ENCODE peak calls at places on chromosome 21, in five cellular contexts. One of them, this sample, is unnamed.
A peak's percentile ranks its signal among the peaks of the same experiment; 100 is the strongest.

GRCh38 chr21:16124397-16125130 is 394.8 kb downstream of the USP25 start:
- DNase-seq in spleen: no peak
- DNase-seq in activated CD8-positive, alpha-beta memory T cell treated with anti-CD3 and anti-CD28 coated beads, Interleukin-2, amount 50 U/mL, for 48 hours: no peak
- DNase-seq in activated CD4-positive, CD25-positive, alpha-beta regulatory T cell: no peak
- DNase-seq in fibroblast of the aortic adventitia: peak; percentile 94
- DNase-seq in this sample: no peak

GRCh38 chr21:34337741-34338140 is 26.1 kb upstream of the KCNE2 start:
- DNase-seq in fibroblast of the aortic adventitia: no peak
- DNase-seq in activated CD8-positive, alpha-beta memory T cell treated with anti-CD3 and anti-CD28 coated beads, Interleukin-2, amount 50 U/mL, for 48 hours: no peak
- DNase-seq in activated CD4-positive, CD25-positive, alpha-beta regulatory T cell: no peak
- DNase-seq in spleen: no peak
- DNase-seq in this sample: no peak

GRCh38 chr21:29233611-29234540 is 64.8 kb upstream of the BACH1 start:
- DNase-seq in spleen: no peak
- DNase-seq in fibroblast of the aortic adventitia: no peak
- DNase-seq in activated CD8-positive, alpha-beta memory T cell treated with anti-CD3 and anti-CD28 coated beads, Interleukin-2, amount 50 U/mL, for 48 hours: no peak
- DNase-seq in activated CD4-positive, CD25-positive, alpha-beta regulatory T cell: no peak
- DNase-seq in this sample: no peak

GRCh38 chr21:36990508-36991205 is 15.8 kb upstream of the RIPPLY3 start:
- DNase-seq in activated CD4-positive, CD25-positive, alpha-beta regulatory T cell: no peak
- DNase-seq in spleen: no peak
- DNase-seq in fibroblast of the aortic adventitia: no peak
- DNase-seq in activated CD8-positive, alpha-beta memory T cell treated with anti-CD3 and anti-CD28 coated beads, Interleukin-2, amount 50 U/mL, for 48 hours: no peak
- DNase-seq in this sample: no peak

GRCh38 chr21:45010860-45011259 is 63.5 kb upstream of the ADARB1 start:
- DNase-seq in spleen: peak; percentile 46
- DNase-seq in activated CD4-positive, CD25-positive, alpha-beta regulatory T cell: no peak
- DNase-seq in fibroblast of the aortic adventitia: no peak
- DNase-seq in activated CD8-positive, alpha-beta memory T cell treated with anti-CD3 and anti-CD28 coated beads, Interleukin-2, amount 50 U/mL, for 48 hours: no peak
- DNase-seq in this sample: no peak

GRCh38 chr21:45308211-45309068 is 20.7 kb upstream of the POFUT2 start:
- DNase-seq in fibroblast of the aortic adventitia: peak; percentile 58
- DNase-seq in spleen: peak; percentile 74
- DNase-seq in activated CD8-positive, alpha-beta memory T cell treated with anti-CD3 and anti-CD28 coated beads, Interleukin-2, amount 50 U/mL, for 48 hours: no peak
- DNase-seq in activated CD4-positive, CD25-positive, alpha-beta regulatory T cell: no peak
- DNase-seq in this sample: no peak

GRCh38 chr21:25133939-25134338 is 473.3 kb downstream of the MRPL39 start:
- DNase-seq in activated CD4-positive, CD25-positive, alpha-beta regulatory T cell: no peak
- DNase-seq in spleen: no peak
- DNase-seq in fibroblast of the aortic adventitia: no peak
- DNase-seq in activated CD8-positive, alpha-beta memory T cell treated with anti-CD3 and anti-CD28 coated beads, Interleukin-2, amount 50 U/mL, for 48 hours: no peak
- DNase-seq in this sample: no peak

GRCh38 chr21:29394051-29394450 is 95.3 kb downstream of the BACH1 start:
- DNase-seq in fibroblast of the aortic adventitia: no peak
- DNase-seq in activated CD8-positive, alpha-beta memory T cell treated with anti-CD3 and anti-CD28 coated beads, Interleukin-2, amount 50 U/mL, for 48 hours: no peak
- DNase-seq in activated CD4-positive, CD25-positive, alpha-beta regulatory T cell: no peak
- DNase-seq in spleen: no peak
- DNase-seq in this sample: no peak

GRCh38 chr21:43305811-43306311 is 121.1 kb downstream of the SIK1 start:
- DNase-seq in activated CD8-positive, alpha-beta memory T cell treated with anti-CD3 and anti-CD28 coated beads, Interleukin-2, amount 50 U/mL, for 48 hours: no peak
- DNase-seq in activated CD4-positive, CD25-positive, alpha-beta regulatory T cell: no peak
- DNase-seq in spleen: peak; percentile 59
- DNase-seq in fibroblast of the aortic adventitia: no peak
- DNase-seq in this sample: no peak

GRCh38 chr21:31660134-31660565 is 657 bp downstream of the SOD1 start:
- DNase-seq in spleen: no peak
- DNase-seq in activated CD8-positive, alpha-beta memory T cell treated with anti-CD3 and anti-CD28 coated beads, Interleukin-2, amount 50 U/mL, for 48 hours: peak; percentile 68
- DNase-seq in fibroblast of the aortic adventitia: no peak
- DNase-seq in activated CD4-positive, CD25-positive, alpha-beta regulatory T cell: no peak
- DNase-seq in this sample: peak; percentile 40